ENCODE peak calls at places on chromosomes 16 and 17, in nine cellular contexts. K, G, E, M, I, B, O, X and W are unnamed samples.

GRCh38 chr17:49851387-49852291 is 3.8 kb upstream of the TAC4 start:
- DNase-seq in K (peak; percentile 89), B (no peak), G (peak; percentile 84), E (peak; percentile 95), I (no peak), O (peak; percentile 50), X (peak; percentile 83), M (peak; percentile 65), W (peak; percentile 72)

GRCh38 chr16:85898521-85899442 is at the start of gene IRF8:
- DNase-seq in O (peak; percentile 8), K (peak; percentile 85), X (peak; percentile 89), E (peak; percentile 93), M (peak; percentile 69), I (no peak), B (no peak), G (peak; percentile 58), W (no peak)

GRCh38 chr16:49837673-49838360 is 18.1 kb downstream of the ZNF423 start:
- DNase-seq in O (no peak), G (no peak), M (no peak), B (no peak), K (peak; percentile 34), E (no peak), X (no peak), I (no peak), W (no peak)

GRCh38 chr17:34318474-34318873 is 761 bp upstream of the CCL8 start:
- DNase-seq in K (no peak), O (no peak), I (no peak), E (no peak), M (no peak), G (no peak), X (peak; percentile 36), B (no peak), W (no peak)

GRCh38 chr17:1070411-1070810 is 73.5 kb downstream of the TIMM22 start:
- DNase-seq in K (no peak), I (no peak), M (no peak), O (no peak), X (no peak), E (no peak), G (no peak), B (no peak), W (no peak)

GRCh38 chr17:75313941-75314550 is 24.8 kb upstream of the SLC25A19 start:
- DNase-seq in E (no peak), G (peak; percentile 38), O (no peak), M (peak; percentile 12), B (no peak), I (no peak), X (no peak), K (no peak), W (peak; percentile 16)

GRCh38 chr16:30094541-30095165 is 1.4 kb downstream of the YPEL3 start:
- DNase-seq in K (no peak), M (no peak), G (no peak), B (no peak), X (no peak), O (no peak), I (no peak), E (no peak), W (no peak)

GRCh38 chr17:39208893-39209292 is 8.8 kb downstream of the RPL19 start:
- DNase-seq in X (no peak), I (no peak), B (no peak), E (no peak), O (no peak), G (no peak), K (no peak), M (no peak), W (no peak)

GRCh38 chr17:37824534-37825485 is 80.0 kb upstream of the HNF1B start:
- DNase-seq in X (no peak), K (peak; percentile 13), G (peak; percentile 91), I (peak; percentile 94), E (no peak), M (peak; percentile 75), O (no peak), B (no peak), W (peak; percentile 71)

GRCh38 chr16:61653544-61653943 is 382.7 kb downstream of the CDH8 start:
- DNase-seq in G (no peak), X (no peak), I (no peak), M (no peak), K (no peak), E (peak; percentile 53), O (no peak), B (no peak), W (no peak)

GRCh38 chr17:44547625-44548297 is 9.5 kb upstream of the FZD2 start:
- DNase-seq in X (no peak), I (no peak), K (no peak), M (no peak), B (no peak), E (no peak), O (no peak), G (no peak), W (no peak)

GRCh38 chr16:57985204-57986121 is 14.5 kb upstream of the CNGB1 start:
- DNase-seq in X (no peak), M (no peak), G (no peak), E (peak; percentile 81), B (no peak), K (peak; percentile 14), O (no peak), I (no peak), W (no peak)

GRCh38 chr16:74862743-74863244 is 88.2 kb upstream of the FA2H start:
- DNase-seq in M (peak; percentile 49), O (no peak), B (peak; percentile 34), K (peak; percentile 60), I (peak; percentile 65), G (peak; percentile 57), E (no peak), X (no peak), W (peak; percentile 59)

GRCh38 chr16:20938426-20938825 is 37.9 kb downstream of the LYRM1 start:
- DNase-seq in B (no peak), G (peak; percentile 45), I (no peak), X (peak; percentile 35), M (peak; percentile 51), O (no peak), E (no peak), K (no peak), W (peak; percentile 51)

GRCh38 chr16:50699345-50700159 is 6.1 kb downstream of the NOD2 start:
- DNase-seq in I (peak; percentile 76), E (no peak), M (peak; percentile 53), G (peak; percentile 43), B (no peak), K (no peak), O (no peak), X (peak; percentile 81), W (no peak)

GRCh38 chr16:27431773-27432599 is 30.0 kb downstream of the IL21R start:
- DNase-seq in M (peak; percentile 21), I (peak; percentile 32), B (no peak), O (no peak), X (peak; percentile 23), G (peak; percentile 69), E (no peak), K (no peak), W (no peak)

GRCh38 chr17:78494189-78494960 is 82.8 kb downstream of the DNAH17 start:
- DNase-seq in I (no peak), B (no peak), X (no peak), E (no peak), M (no peak), O (no peak), G (no peak), K (no peak), W (no peak)

GRCh38 chr17:59714255-59714654 is 6.8 kb downstream of the VMP1 start:
- DNase-seq in K (no peak), O (no peak), G (no peak), E (no peak), M (no peak), B (no peak), X (no peak), I (no peak), W (no peak)

GRCh38 chr17:9256944-9257629 is 235.8 kb downstream of the NTN1 start:
- DNase-seq in G (peak; percentile 64), K (no peak), M (no peak), I (no peak), B (no peak), O (no peak), X (no peak), E (no peak), W (no peak)

GRCh38 chr17:51721711-51722110 is 436.8 kb downstream of the CA10 start:
- DNase-seq in I (no peak), G (no peak), M (no peak), O (no peak), K (no peak), B (no peak), X (no peak), E (no peak), W (no peak)

GRCh38 chr16:78192734-78193133 is 93.3 kb downstream of the WWOX start:
- DNase-seq in E (no peak), M (no peak), B (no peak), G (no peak), O (no peak), X (no peak), K (no peak), I (no peak), W (no peak)

GRCh38 chr17:76843703-76844484 is 24.3 kb upstream of the MGAT5B start:
- DNase-seq in G (peak; percentile 45), E (no peak), B (no peak), O (no peak), K (no peak), I (no peak), M (no peak), X (no peak), W (no peak)

GRCh38 chr16:3590736-3591435 is 13.7 kb upstream of the NLRC3 start:
- DNase-seq in E (peak; percentile 63), B (no peak), I (peak; percentile 29), K (no peak), M (no peak), O (no peak), G (no peak), X (no peak), W (no peak)

GRCh38 chr17:40121191-40121885 is 433 bp upstream of the MSL1 start:
- DNase-seq in G (peak; percentile 56), I (peak; percentile 30), X (peak; percentile 56), M (peak; percentile 49), E (peak; percentile 86), K (peak; percentile 65), B (peak; percentile 40), O (no peak), W (peak; percentile 55)

GRCh38 chr17:9890124-9890523 is 14.9 kb downstream of the RCVRN start:
- DNase-seq in I (peak; percentile 60), G (peak; percentile 62), B (no peak), M (peak; percentile 19), O (no peak), E (no peak), X (peak; percentile 56), K (peak; percentile 74), W (no peak)

GRCh38 chr17:41718287-41718645 is 6.1 kb downstream of the GAST start:
- DNase-seq in X (no peak), O (no peak), B (no peak), E (no peak), G (no peak), I (no peak), K (no peak), M (no peak), W (no peak)

GRCh38 chr16:552171-552570 is 8.0 kb upstream of the PRR35 start:
- DNase-seq in G (no peak), K (no peak), O (no peak), I (no peak), E (no peak), X (no peak), B (no peak), M (no peak), W (no peak)

GRCh38 chr16:68396481-68396880 is 51.8 kb downstream of the SMPD3 start:
- DNase-seq in I (peak; percentile 54), O (peak; percentile 24), M (peak; percentile 52), B (no peak), X (peak; percentile 47), G (peak; percentile 79), K (peak; percentile 34), E (no peak), W (peak; percentile 45)

GRCh38 chr17:65071861-65072260 is 15.3 kb upstream of the GNA13 start:
- DNase-seq in E (no peak), O (no peak), M (no peak), I (peak; percentile 54), G (peak; percentile 76), X (no peak), K (no peak), B (no peak), W (peak; percentile 56)

GRCh38 chr17:52233176-52233575 is 74.7 kb upstream of the CA10 start:
- DNase-seq in X (no peak), I (peak; percentile 19), M (no peak), B (no peak), K (no peak), O (no peak), E (no peak), G (no peak), W (no peak)

GRCh38 chr16:7524419-7524818 is 191.8 kb downstream of the RBFOX1 start:
- DNase-seq in B (no peak), M (no peak), E (no peak), O (no peak), I (no peak), K (peak; percentile 38), X (no peak), G (no peak), W (no peak)